ENCODE peak calls at places on chromosomes 12 and 14, in nine cellular contexts. One of them, this sample, is unnamed.
A peak's percentile ranks its signal among the peaks of the same experiment; 100 is the strongest.

GRCh38 chr14:87529081-87529480 is 463.9 kb downstream of the GALC start:
- DNase-seq in A172: no peak
- DNase-seq in aorta: no peak
- DNase-seq in NCI-H1092: no peak
- DNase-seq in nucleus accumbens: no peak
- DNase-seq in cardiac fibroblast: no peak
- DNase-seq in naive thymus-derived CD8-positive, alpha-beta T cell: no peak
- DNase-seq in activated T-helper 1 cell treated with anti-CD3 and anti-CD28 coated beads, Interleukin-2, amount 50 U/mL, for 16 hours: no peak
- DNase-seq in NCI-H1417: peak; percentile 29
- DNase-seq in this sample: no peak

GRCh38 chr14:98684486-98684885 is 587.5 kb downstream of the BCL11B start:
- DNase-seq in NCI-H1092: no peak
- DNase-seq in A172: no peak
- DNase-seq in aorta: no peak
- DNase-seq in nucleus accumbens: no peak
- DNase-seq in cardiac fibroblast: no peak
- DNase-seq in activated T-helper 1 cell treated with anti-CD3 and anti-CD28 coated beads, Interleukin-2, amount 50 U/mL, for 16 hours: no peak
- DNase-seq in NCI-H1417: no peak
- DNase-seq in naive thymus-derived CD8-positive, alpha-beta T cell: no peak
- DNase-seq in this sample: no peak

GRCh38 chr14:100289916-100290606 is 16.2 kb downstream of the SLC25A29 start:
- DNase-seq in aorta: peak; percentile 47
- DNase-seq in NCI-H1417: no peak
- DNase-seq in NCI-H1092: no peak
- DNase-seq in nucleus accumbens: no peak
- DNase-seq in activated T-helper 1 cell treated with anti-CD3 and anti-CD28 coated beads, Interleukin-2, amount 50 U/mL, for 16 hours: no peak
- DNase-seq in naive thymus-derived CD8-positive, alpha-beta T cell: no peak
- DNase-seq in cardiac fibroblast: no peak
- DNase-seq in A172: no peak
- DNase-seq in this sample: no peak

GRCh38 chr12:49296034-49296835 is 1.3 kb downstream of the PRPH start:
- DNase-seq in nucleus accumbens: no peak
- DNase-seq in activated T-helper 1 cell treated with anti-CD3 and anti-CD28 coated beads, Interleukin-2, amount 50 U/mL, for 16 hours: peak; percentile 50
- DNase-seq in A172: no peak
- DNase-seq in aorta: peak; percentile 83
- DNase-seq in NCI-H1417: peak; percentile 85
- DNase-seq in NCI-H1092: no peak
- DNase-seq in naive thymus-derived CD8-positive, alpha-beta T cell: peak; percentile 43
- DNase-seq in cardiac fibroblast: no peak
- DNase-seq in this sample: peak; percentile 60

GRCh38 chr12:40874868-40875267 is 182.6 kb downstream of the CNTN1 start:
- DNase-seq in activated T-helper 1 cell treated with anti-CD3 and anti-CD28 coated beads, Interleukin-2, amount 50 U/mL, for 16 hours: no peak
- DNase-seq in NCI-H1417: no peak
- DNase-seq in cardiac fibroblast: no peak
- DNase-seq in nucleus accumbens: no peak
- DNase-seq in A172: no peak
- DNase-seq in aorta: no peak
- DNase-seq in NCI-H1092: no peak
- DNase-seq in naive thymus-derived CD8-positive, alpha-beta T cell: no peak
- DNase-seq in this sample: no peak

GRCh38 chr14:35827678-35828472 is 1.7 kb downstream of the BRMS1L start:
- DNase-seq in A172: no peak
- DNase-seq in activated T-helper 1 cell treated with anti-CD3 and anti-CD28 coated beads, Interleukin-2, amount 50 U/mL, for 16 hours: no peak
- DNase-seq in NCI-H1417: no peak
- DNase-seq in NCI-H1092: no peak
- DNase-seq in aorta: no peak
- DNase-seq in nucleus accumbens: no peak
- DNase-seq in naive thymus-derived CD8-positive, alpha-beta T cell: no peak
- DNase-seq in cardiac fibroblast: no peak
- DNase-seq in this sample: no peak

GRCh38 chr12:21301-22189 is 45.0 kb upstream of the IQSEC3 start:
- DNase-seq in NCI-H1417: no peak
- DNase-seq in NCI-H1092: no peak
- DNase-seq in naive thymus-derived CD8-positive, alpha-beta T cell: no peak
- DNase-seq in activated T-helper 1 cell treated with anti-CD3 and anti-CD28 coated beads, Interleukin-2, amount 50 U/mL, for 16 hours: no peak
- DNase-seq in A172: no peak
- DNase-seq in aorta: no peak
- DNase-seq in nucleus accumbens: no peak
- DNase-seq in cardiac fibroblast: no peak
- DNase-seq in this sample: peak; percentile 1

GRCh38 chr12:99287136-99287535 is 360.4 kb upstream of the GARIN6 start:
- DNase-seq in A172: no peak
- DNase-seq in naive thymus-derived CD8-positive, alpha-beta T cell: no peak
- DNase-seq in NCI-H1417: peak; percentile 13
- DNase-seq in NCI-H1092: no peak
- DNase-seq in aorta: no peak
- DNase-seq in cardiac fibroblast: no peak
- DNase-seq in activated T-helper 1 cell treated with anti-CD3 and anti-CD28 coated beads, Interleukin-2, amount 50 U/mL, for 16 hours: no peak
- DNase-seq in nucleus accumbens: no peak
- DNase-seq in this sample: no peak

GRCh38 chr12:26721800-26722199 is 111.2 kb downstream of the ITPR2 start:
- DNase-seq in aorta: no peak
- DNase-seq in cardiac fibroblast: no peak
- DNase-seq in nucleus accumbens: no peak
- DNase-seq in A172: no peak
- DNase-seq in naive thymus-derived CD8-positive, alpha-beta T cell: no peak
- DNase-seq in activated T-helper 1 cell treated with anti-CD3 and anti-CD28 coated beads, Interleukin-2, amount 50 U/mL, for 16 hours: no peak
- DNase-seq in NCI-H1417: peak; percentile 62
- DNase-seq in NCI-H1092: no peak
- DNase-seq in this sample: peak; percentile 24

GRCh38 chr12:88242161-88242925 is 100.2 kb downstream of the TMTC3 start:
- DNase-seq in aorta: no peak
- DNase-seq in nucleus accumbens: no peak
- DNase-seq in cardiac fibroblast: peak; percentile 91
- DNase-seq in A172: peak; percentile 94
- DNase-seq in NCI-H1417: no peak
- DNase-seq in naive thymus-derived CD8-positive, alpha-beta T cell: no peak
- DNase-seq in activated T-helper 1 cell treated with anti-CD3 and anti-CD28 coated beads, Interleukin-2, amount 50 U/mL, for 16 hours: no peak
- DNase-seq in NCI-H1092: no peak
- DNase-seq in this sample: peak; percentile 92

GRCh38 chr14:104942586-104942985 is 17.9 kb downstream of the PLD4 start:
- DNase-seq in NCI-H1092: no peak
- DNase-seq in aorta: peak; percentile 71
- DNase-seq in naive thymus-derived CD8-positive, alpha-beta T cell: no peak
- DNase-seq in activated T-helper 1 cell treated with anti-CD3 and anti-CD28 coated beads, Interleukin-2, amount 50 U/mL, for 16 hours: no peak
- DNase-seq in nucleus accumbens: no peak
- DNase-seq in NCI-H1417: no peak
- DNase-seq in A172: no peak
- DNase-seq in cardiac fibroblast: no peak
- DNase-seq in this sample: no peak

GRCh38 chr14:50512463-50512862 is 19.9 kb downstream of the MAP4K5 start:
- DNase-seq in activated T-helper 1 cell treated with anti-CD3 and anti-CD28 coated beads, Interleukin-2, amount 50 U/mL, for 16 hours: no peak
- DNase-seq in NCI-H1092: no peak
- DNase-seq in NCI-H1417: no peak
- DNase-seq in cardiac fibroblast: no peak
- DNase-seq in A172: no peak
- DNase-seq in aorta: no peak
- DNase-seq in naive thymus-derived CD8-positive, alpha-beta T cell: no peak
- DNase-seq in nucleus accumbens: no peak
- DNase-seq in this sample: no peak

GRCh38 chr12:80778005-80778541 is 61.4 kb downstream of the MYF5 start:
- DNase-seq in cardiac fibroblast: peak; percentile 96
- DNase-seq in NCI-H1417: peak; percentile 96
- DNase-seq in activated T-helper 1 cell treated with anti-CD3 and anti-CD28 coated beads, Interleukin-2, amount 50 U/mL, for 16 hours: no peak
- DNase-seq in A172: peak; percentile 48
- DNase-seq in nucleus accumbens: no peak
- DNase-seq in naive thymus-derived CD8-positive, alpha-beta T cell: no peak
- DNase-seq in aorta: no peak
- DNase-seq in NCI-H1092: peak; percentile 24
- DNase-seq in this sample: peak; percentile 84

GRCh38 chr12:25278274-25278673 is 27.5 kb upstream of the KRAS start:
- DNase-seq in naive thymus-derived CD8-positive, alpha-beta T cell: no peak
- DNase-seq in NCI-H1417: no peak
- DNase-seq in NCI-H1092: no peak
- DNase-seq in cardiac fibroblast: no peak
- DNase-seq in nucleus accumbens: no peak
- DNase-seq in aorta: no peak
- DNase-seq in activated T-helper 1 cell treated with anti-CD3 and anti-CD28 coated beads, Interleukin-2, amount 50 U/mL, for 16 hours: no peak
- DNase-seq in A172: no peak
- DNase-seq in this sample: no peak

GRCh38 chr12:30877110-30877875 is 49.3 kb upstream of the TSPAN11 start:
- DNase-seq in activated T-helper 1 cell treated with anti-CD3 and anti-CD28 coated beads, Interleukin-2, amount 50 U/mL, for 16 hours: no peak
- DNase-seq in NCI-H1092: no peak
- DNase-seq in naive thymus-derived CD8-positive, alpha-beta T cell: no peak
- DNase-seq in cardiac fibroblast: no peak
- DNase-seq in NCI-H1417: peak; percentile 89
- DNase-seq in aorta: no peak
- DNase-seq in A172: no peak
- DNase-seq in nucleus accumbens: no peak
- DNase-seq in this sample: no peak

GRCh38 chr12:69214169-69214568 is 25.2 kb upstream of the CPSF6 start:
- DNase-seq in A172: no peak
- DNase-seq in naive thymus-derived CD8-positive, alpha-beta T cell: no peak
- DNase-seq in NCI-H1417: no peak
- DNase-seq in NCI-H1092: no peak
- DNase-seq in activated T-helper 1 cell treated with anti-CD3 and anti-CD28 coated beads, Interleukin-2, amount 50 U/mL, for 16 hours: no peak
- DNase-seq in nucleus accumbens: no peak
- DNase-seq in aorta: no peak
- DNase-seq in cardiac fibroblast: no peak
- DNase-seq in this sample: no peak

GRCh38 chr14:104805941-104806624 is 5.2 kb downstream of the ZBTB42 start:
- DNase-seq in aorta: no peak
- DNase-seq in NCI-H1417: no peak
- DNase-seq in naive thymus-derived CD8-positive, alpha-beta T cell: no peak
- DNase-seq in activated T-helper 1 cell treated with anti-CD3 and anti-CD28 coated beads, Interleukin-2, amount 50 U/mL, for 16 hours: no peak
- DNase-seq in A172: no peak
- DNase-seq in cardiac fibroblast: no peak
- DNase-seq in NCI-H1092: no peak
- DNase-seq in nucleus accumbens: no peak
- DNase-seq in this sample: no peak

GRCh38 chr12:21717756-21718155 is 56.8 kb downstream of the KCNJ8 start:
- DNase-seq in nucleus accumbens: no peak
- DNase-seq in activated T-helper 1 cell treated with anti-CD3 and anti-CD28 coated beads, Interleukin-2, amount 50 U/mL, for 16 hours: no peak
- DNase-seq in NCI-H1092: no peak
- DNase-seq in aorta: no peak
- DNase-seq in naive thymus-derived CD8-positive, alpha-beta T cell: no peak
- DNase-seq in NCI-H1417: no peak
- DNase-seq in cardiac fibroblast: no peak
- DNase-seq in A172: no peak
- DNase-seq in this sample: no peak

GRCh38 chr12:103840399-103840880 is 594 bp downstream of the NT5DC3 start:
- DNase-seq in cardiac fibroblast: no peak
- DNase-seq in nucleus accumbens: no peak
- DNase-seq in NCI-H1092: no peak
- DNase-seq in A172: no peak
- DNase-seq in activated T-helper 1 cell treated with anti-CD3 and anti-CD28 coated beads, Interleukin-2, amount 50 U/mL, for 16 hours: peak; percentile 1
- DNase-seq in NCI-H1417: no peak
- DNase-seq in aorta: peak; percentile 89
- DNase-seq in naive thymus-derived CD8-positive, alpha-beta T cell: no peak
- DNase-seq in this sample: peak; percentile 44

GRCh38 chr14:97618917-97619690 is 821.9 kb downstream of the VRK1 start:
- DNase-seq in activated T-helper 1 cell treated with anti-CD3 and anti-CD28 coated beads, Interleukin-2, amount 50 U/mL, for 16 hours: no peak
- DNase-seq in cardiac fibroblast: no peak
- DNase-seq in A172: no peak
- DNase-seq in NCI-H1417: no peak
- DNase-seq in naive thymus-derived CD8-positive, alpha-beta T cell: no peak
- DNase-seq in NCI-H1092: no peak
- DNase-seq in nucleus accumbens: no peak
- DNase-seq in aorta: no peak
- DNase-seq in this sample: no peak

GRCh38 chr14:53742226-53742607 is 214.4 kb downstream of the BMP4 start:
- DNase-seq in NCI-H1417: peak; percentile 81
- DNase-seq in aorta: no peak
- DNase-seq in A172: peak; percentile 37
- DNase-seq in naive thymus-derived CD8-positive, alpha-beta T cell: no peak
- DNase-seq in NCI-H1092: no peak
- DNase-seq in nucleus accumbens: no peak
- DNase-seq in activated T-helper 1 cell treated with anti-CD3 and anti-CD28 coated beads, Interleukin-2, amount 50 U/mL, for 16 hours: no peak
- DNase-seq in cardiac fibroblast: no peak
- DNase-seq in this sample: no peak

GRCh38 chr14:61186341-61186740 is 94.8 kb downstream of the TMEM30B start:
- DNase-seq in activated T-helper 1 cell treated with anti-CD3 and anti-CD28 coated beads, Interleukin-2, amount 50 U/mL, for 16 hours: no peak
- DNase-seq in NCI-H1417: no peak
- DNase-seq in NCI-H1092: no peak
- DNase-seq in naive thymus-derived CD8-positive, alpha-beta T cell: no peak
- DNase-seq in cardiac fibroblast: no peak
- DNase-seq in nucleus accumbens: no peak
- DNase-seq in aorta: no peak
- DNase-seq in A172: no peak
- DNase-seq in this sample: no peak

GRCh38 chr14:88352299-88353097 is 29.4 kb upstream of the KCNK10 start:
- DNase-seq in cardiac fibroblast: peak; percentile 54
- DNase-seq in naive thymus-derived CD8-positive, alpha-beta T cell: no peak
- DNase-seq in A172: peak; percentile 1
- DNase-seq in nucleus accumbens: no peak
- DNase-seq in activated T-helper 1 cell treated with anti-CD3 and anti-CD28 coated beads, Interleukin-2, amount 50 U/mL, for 16 hours: no peak
- DNase-seq in NCI-H1417: peak; percentile 91
- DNase-seq in NCI-H1092: peak; percentile 21
- DNase-seq in aorta: no peak
- DNase-seq in this sample: no peak

GRCh38 chr14:59161571-59162175 is 26.8 kb upstream of the DAAM1 start:
- DNase-seq in NCI-H1417: peak; percentile 3
- DNase-seq in nucleus accumbens: no peak
- DNase-seq in A172: no peak
- DNase-seq in NCI-H1092: no peak
- DNase-seq in aorta: no peak
- DNase-seq in cardiac fibroblast: peak; percentile 90
- DNase-seq in activated T-helper 1 cell treated with anti-CD3 and anti-CD28 coated beads, Interleukin-2, amount 50 U/mL, for 16 hours: no peak
- DNase-seq in naive thymus-derived CD8-positive, alpha-beta T cell: no peak
- DNase-seq in this sample: no peak

GRCh38 chr12:122747224-122748175 is 5.1 kb upstream of the DENR start:
- DNase-seq in aorta: no peak
- DNase-seq in activated T-helper 1 cell treated with anti-CD3 and anti-CD28 coated beads, Interleukin-2, amount 50 U/mL, for 16 hours: no peak
- DNase-seq in NCI-H1417: no peak
- DNase-seq in NCI-H1092: no peak
- DNase-seq in cardiac fibroblast: no peak
- DNase-seq in nucleus accumbens: no peak
- DNase-seq in A172: no peak
- DNase-seq in naive thymus-derived CD8-positive, alpha-beta T cell: no peak
- DNase-seq in this sample: no peak

GRCh38 chr12:45257185-45257585 is 41.3 kb downstream of the ANO6 start:
- DNase-seq in nucleus accumbens: no peak
- DNase-seq in NCI-H1092: no peak
- DNase-seq in A172: no peak
- DNase-seq in cardiac fibroblast: no peak
- DNase-seq in NCI-H1417: no peak
- DNase-seq in activated T-helper 1 cell treated with anti-CD3 and anti-CD28 coated beads, Interleukin-2, amount 50 U/mL, for 16 hours: no peak
- DNase-seq in aorta: no peak
- DNase-seq in naive thymus-derived CD8-positive, alpha-beta T cell: no peak
- DNase-seq in this sample: no peak

GRCh38 chr12:1481326-1481725 is 113.1 kb downstream of the FBXL14 start:
- DNase-seq in NCI-H1417: no peak
- DNase-seq in aorta: no peak
- DNase-seq in nucleus accumbens: no peak
- DNase-seq in naive thymus-derived CD8-positive, alpha-beta T cell: no peak
- DNase-seq in cardiac fibroblast: no peak
- DNase-seq in A172: no peak
- DNase-seq in NCI-H1092: no peak
- DNase-seq in activated T-helper 1 cell treated with anti-CD3 and anti-CD28 coated beads, Interleukin-2, amount 50 U/mL, for 16 hours: no peak
- DNase-seq in this sample: no peak

GRCh38 chr12:103783744-103784664 is 57.0 kb downstream of the NT5DC3 start:
- DNase-seq in activated T-helper 1 cell treated with anti-CD3 and anti-CD28 coated beads, Interleukin-2, amount 50 U/mL, for 16 hours: no peak
- DNase-seq in A172: no peak
- DNase-seq in nucleus accumbens: no peak
- DNase-seq in naive thymus-derived CD8-positive, alpha-beta T cell: no peak
- DNase-seq in aorta: no peak
- DNase-seq in NCI-H1092: no peak
- DNase-seq in NCI-H1417: peak; percentile 14
- DNase-seq in cardiac fibroblast: no peak
- DNase-seq in this sample: peak; percentile 43

GRCh38 chr12:24838531-24838950 is 110.4 kb downstream of the BCAT1 start:
- DNase-seq in NCI-H1417: no peak
- DNase-seq in cardiac fibroblast: peak; percentile 95
- DNase-seq in activated T-helper 1 cell treated with anti-CD3 and anti-CD28 coated beads, Interleukin-2, amount 50 U/mL, for 16 hours: no peak
- DNase-seq in nucleus accumbens: no peak
- DNase-seq in naive thymus-derived CD8-positive, alpha-beta T cell: no peak
- DNase-seq in aorta: no peak
- DNase-seq in A172: no peak
- DNase-seq in NCI-H1092: no peak
- DNase-seq in this sample: no peak

GRCh38 chr12:29113101-29113500 is 36.0 kb upstream of the FAR2 start:
- DNase-seq in NCI-H1092: no peak
- DNase-seq in NCI-H1417: no peak
- DNase-seq in A172: no peak
- DNase-seq in naive thymus-derived CD8-positive, alpha-beta T cell: no peak
- DNase-seq in activated T-helper 1 cell treated with anti-CD3 and anti-CD28 coated beads, Interleukin-2, amount 50 U/mL, for 16 hours: no peak
- DNase-seq in aorta: no peak
- DNase-seq in cardiac fibroblast: no peak
- DNase-seq in nucleus accumbens: no peak
- DNase-seq in this sample: no peak

GRCh38 chr14:65396082-65396910 is 16.2 kb upstream of the FUT8 start:
- DNase-seq in aorta: no peak
- DNase-seq in activated T-helper 1 cell treated with anti-CD3 and anti-CD28 coated beads, Interleukin-2, amount 50 U/mL, for 16 hours: no peak
- DNase-seq in NCI-H1417: no peak
- DNase-seq in nucleus accumbens: no peak
- DNase-seq in A172: no peak
- DNase-seq in cardiac fibroblast: no peak
- DNase-seq in NCI-H1092: no peak
- DNase-seq in naive thymus-derived CD8-positive, alpha-beta T cell: no peak
- DNase-seq in this sample: no peak